ENCODE peak calls at places on chromosomes 1 and 21, in four cellular contexts. One of them, this sample, is unnamed.

GRCh38 chr1:147635342-147635741 is 35.0 kb downstream of the ACP6 start:
- DNase-seq in GM12878: no peak
- DNase-seq in HepG2: no peak
- DNase-seq in K562: no peak
- DNase-seq in this sample: no peak

GRCh38 chr1:10424034-10424433 is 6.2 kb upstream of the CENPS start:
- DNase-seq in GM12878: no peak
- DNase-seq in K562: no peak
- DNase-seq in HepG2: no peak
- DNase-seq in this sample: no peak

GRCh38 chr1:163897401-163898169 is 575.8 kb downstream of the NUF2 start:
- DNase-seq in HepG2: no peak
- DNase-seq in K562: no peak
- DNase-seq in GM12878: no peak
- DNase-seq in this sample: no peak

GRCh38 chr1:226578946-226579639 is 30.5 kb downstream of the STUM start:
- DNase-seq in HepG2: no peak
- DNase-seq in GM12878: no peak
- DNase-seq in K562: no peak
- DNase-seq in this sample: no peak

GRCh38 chr1:68426594-68426993 is 23.2 kb downstream of the RPE65 start:
- DNase-seq in K562: no peak
- DNase-seq in GM12878: no peak
- DNase-seq in HepG2: no peak
- DNase-seq in this sample: no peak

GRCh38 chr1:31830065-31830464 is 14.2 kb upstream of the SPOCD1 start:
- DNase-seq in K562: no peak
- DNase-seq in GM12878: no peak
- DNase-seq in HepG2: no peak
- DNase-seq in this sample: no peak

GRCh38 chr1:30378991-30379581 is 344.3 kb downstream of the MATN1 start:
- DNase-seq in K562: no peak
- DNase-seq in HepG2: peak; percentile 18
- DNase-seq in GM12878: no peak
- DNase-seq in this sample: no peak

GRCh38 chr21:35436899-35437298 is 387.8 kb upstream of the RUNX1 start:
- DNase-seq in GM12878: no peak
- DNase-seq in K562: peak; percentile 15
- DNase-seq in HepG2: no peak
- DNase-seq in this sample: no peak

GRCh38 chr1:163661386-163661785 is 339.6 kb downstream of the NUF2 start:
- DNase-seq in GM12878: no peak
- DNase-seq in K562: no peak
- DNase-seq in HepG2: no peak
- DNase-seq in this sample: no peak

GRCh38 chr1:172278478-172278877 is 142.0 kb upstream of the C1orf105 start:
- DNase-seq in K562: no peak
- DNase-seq in GM12878: no peak
- DNase-seq in HepG2: no peak
- DNase-seq in this sample: no peak

GRCh38 chr21:44790401-44790800 is 11.2 kb downstream of the UBE2G2 start:
- DNase-seq in GM12878: no peak
- DNase-seq in HepG2: no peak
- DNase-seq in K562: no peak
- DNase-seq in this sample: no peak

GRCh38 chr1:28062806-28063205 is 25.6 kb downstream of the EYA3 start:
- DNase-seq in GM12878: no peak
- DNase-seq in HepG2: no peak
- DNase-seq in K562: no peak
- DNase-seq in this sample: no peak

GRCh38 chr21:31888936-31889371 is 16.1 kb downstream of the HUNK start:
- DNase-seq in K562: no peak
- DNase-seq in GM12878: no peak
- DNase-seq in HepG2: no peak
- DNase-seq in this sample: no peak

DNA sequence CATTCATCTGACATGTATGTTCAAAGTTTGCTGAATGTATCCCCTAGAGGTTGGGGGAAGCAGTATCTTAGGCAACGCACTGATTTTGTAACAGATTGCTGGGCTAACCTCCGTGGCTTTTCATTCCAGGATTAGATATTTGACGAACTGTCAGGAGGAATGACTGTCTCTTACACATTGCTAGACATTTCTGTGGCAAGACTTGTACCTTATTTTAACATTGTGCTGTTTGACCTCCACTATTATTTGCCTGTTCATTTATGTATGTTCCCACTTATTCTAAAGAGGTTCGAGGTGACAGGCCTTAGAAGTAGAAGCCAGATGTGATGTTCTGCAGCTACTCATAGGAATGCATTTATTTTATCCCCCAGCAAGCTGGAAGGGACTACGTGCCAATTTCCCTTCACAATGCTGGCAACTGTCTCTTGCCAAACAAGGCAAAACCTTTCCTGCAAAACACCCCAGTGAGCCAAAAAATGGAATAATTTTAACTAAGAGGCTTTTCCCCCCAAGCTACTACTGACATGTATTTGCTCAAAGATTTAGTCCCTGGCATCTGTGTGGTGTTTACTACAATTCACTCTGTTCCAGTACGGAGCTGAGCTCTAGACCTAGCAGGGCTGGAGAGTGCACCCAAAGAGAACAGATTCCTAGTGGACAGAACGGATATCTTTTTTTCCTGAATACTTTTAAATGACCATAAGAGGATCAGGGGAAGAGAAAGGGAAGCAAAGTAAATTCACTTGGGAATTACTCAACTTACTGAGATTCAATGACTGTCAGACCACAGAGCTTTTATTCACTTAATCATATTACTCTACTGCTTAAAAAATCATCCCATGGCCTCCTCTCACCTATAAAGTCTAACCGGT is 646.2 kb downstream of the SMYD3 start:
- DNase-seq in K562: no peak
- DNase-seq in HepG2: no peak
- DNase-seq in GM12878: no peak
- DNase-seq in this sample: no peak
- TF ChIP-seq TARDBP in K562: no peak
- TF ChIP-seq TARDBP in HepG2: no peak
- TF ChIP-seq TARDBP in GM12878: no peak
- TF ChIP-seq TARDBP in this sample: no peak

GRCh38 chr1:228226141-228226874 is 18.5 kb downstream of the OBSCN start:
- DNase-seq in HepG2: no peak
- DNase-seq in GM12878: no peak
- DNase-seq in K562: no peak
- DNase-seq in this sample: no peak

GRCh38 chr1:228225740-228226139 is 17.9 kb downstream of the OBSCN start:
- DNase-seq in K562: no peak
- DNase-seq in GM12878: no peak
- DNase-seq in HepG2: no peak
- DNase-seq in this sample: no peak

GRCh38 chr1:228228601-228229074 is 20.8 kb downstream of the OBSCN start:
- DNase-seq in K562: no peak
- DNase-seq in GM12878: no peak
- DNase-seq in HepG2: peak; percentile 83
- DNase-seq in this sample: no peak

GRCh38 chr1:228225165-228225710 is 17.4 kb downstream of the OBSCN start:
- DNase-seq in GM12878: no peak
- DNase-seq in K562: no peak
- DNase-seq in HepG2: no peak
- DNase-seq in this sample: no peak

DNA sequence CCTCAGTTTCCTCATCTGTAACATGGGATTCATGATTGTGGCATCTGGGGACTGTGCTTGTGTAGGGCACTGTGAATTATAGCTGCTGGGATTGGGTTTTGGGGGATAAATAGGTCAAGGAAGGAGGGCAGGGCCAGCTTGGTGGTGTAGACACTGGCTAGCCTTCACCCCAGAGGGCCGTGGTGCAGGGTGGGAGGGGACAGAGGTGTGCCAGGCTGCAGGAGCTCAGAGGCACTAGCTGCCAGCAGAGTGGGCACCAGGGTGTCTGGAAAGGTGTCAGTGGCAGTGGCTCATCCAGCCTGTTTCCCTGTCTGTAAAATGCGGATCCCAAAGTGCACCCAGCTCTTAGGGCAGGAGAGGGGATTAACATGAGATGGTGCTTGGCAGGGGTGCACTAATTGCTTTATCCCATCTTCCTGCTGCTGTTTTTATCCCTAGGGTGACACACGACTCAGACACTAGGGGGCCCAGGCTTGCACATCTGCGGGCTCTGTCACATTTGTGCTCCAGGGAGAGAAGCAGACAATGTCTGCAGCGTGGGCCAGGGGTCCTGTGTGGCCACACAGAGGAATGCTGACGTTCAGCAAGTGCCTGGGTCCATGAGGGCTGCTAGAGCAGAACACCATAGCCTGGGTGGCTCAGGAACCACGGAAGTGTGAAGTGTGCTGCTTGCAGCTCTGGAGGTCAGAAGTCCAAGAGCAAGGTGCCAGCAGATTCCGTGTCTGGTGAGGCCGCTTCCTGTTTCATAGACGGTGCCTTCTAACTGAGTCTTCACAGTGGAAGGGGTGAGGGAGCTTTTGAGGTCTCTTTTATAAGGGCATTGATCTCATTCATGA is 19.3 kb downstream of the OBSCN start:
- DNase-seq in HepG2: peak; percentile 48
- DNase-seq in K562: peak; percentile 56
- DNase-seq in GM12878: no peak
- DNase-seq in this sample: no peak
- TF ChIP-seq SP1 in HepG2: no peak
- TF ChIP-seq SP1 in K562: no peak
- TF ChIP-seq SP1 in GM12878: no peak
- TF ChIP-seq SP1 in this sample: no peak

DNA sequence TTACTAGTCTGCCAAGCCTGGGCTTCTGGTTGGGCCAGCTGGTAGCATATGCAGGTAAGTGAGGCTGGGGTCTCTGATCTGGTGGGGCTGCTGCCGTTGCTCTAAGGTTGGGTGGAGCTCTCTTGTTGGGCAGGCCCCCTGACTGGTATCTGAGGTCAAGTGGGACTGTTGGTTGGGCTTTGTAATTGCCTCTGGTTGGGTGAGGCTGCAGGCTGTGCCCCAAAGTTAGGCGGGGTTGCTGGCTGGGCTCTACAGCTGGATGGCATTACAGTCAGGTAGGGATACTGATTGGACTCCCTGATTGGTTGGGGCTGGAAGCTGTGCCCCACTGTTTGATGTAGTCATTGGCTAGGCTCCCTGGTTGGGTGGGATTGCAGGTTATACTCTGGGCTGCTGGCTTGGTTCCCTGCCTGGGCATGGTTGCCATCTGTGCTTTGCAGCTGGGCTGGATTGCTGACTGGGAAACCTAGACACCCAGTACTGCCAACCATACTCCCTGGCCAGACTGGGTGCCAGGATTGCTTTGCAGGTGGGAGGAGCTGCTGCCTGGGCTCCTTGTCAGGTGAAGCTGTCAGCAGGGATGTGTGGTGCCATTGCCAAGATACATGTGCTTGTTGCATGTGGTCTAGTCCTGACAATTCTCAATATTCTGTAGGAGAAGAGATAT is 130.5 kb downstream of the RABGAP1L start:
- DNase-seq in K562: no peak
- DNase-seq in HepG2: no peak
- DNase-seq in GM12878: no peak
- DNase-seq in this sample: no peak
- TF ChIP-seq TARDBP in K562: no peak
- TF ChIP-seq TARDBP in HepG2: no peak
- TF ChIP-seq TARDBP in GM12878: no peak
- TF ChIP-seq TARDBP in this sample: no peak

DNA sequence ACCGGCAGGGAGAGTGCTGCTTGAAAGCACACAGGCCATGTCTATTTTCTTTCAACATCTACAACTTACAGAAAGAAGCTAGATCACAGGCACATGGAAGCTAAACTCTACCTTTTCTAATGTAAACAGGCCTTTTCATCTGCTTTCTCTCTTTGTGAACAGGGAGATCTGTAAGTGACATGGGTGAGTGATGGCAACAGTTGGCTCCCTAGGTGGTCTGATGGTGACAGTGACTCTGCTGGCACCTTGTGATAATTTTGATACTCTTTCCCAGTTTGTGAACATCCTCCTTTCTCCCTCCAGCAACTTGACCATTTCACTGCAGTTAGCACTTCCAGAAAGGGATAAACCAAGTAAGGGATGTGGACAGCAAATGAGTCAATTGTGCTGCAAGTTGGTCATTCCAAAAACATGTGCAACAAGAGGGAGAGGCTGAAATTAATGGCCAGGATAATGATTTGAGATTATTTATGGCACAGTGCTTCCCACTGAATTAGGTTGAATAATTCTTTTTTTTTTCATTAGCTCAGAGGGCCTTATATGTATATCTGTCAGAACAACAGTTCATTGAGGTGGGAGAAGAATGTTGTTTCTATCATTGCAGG is 89.5 kb downstream of the XCL2 start:
- DNase-seq in HepG2: no peak
- DNase-seq in GM12878: no peak
- DNase-seq in K562: no peak
- DNase-seq in this sample: no peak
- TF ChIP-seq SP1 in HepG2: no peak
- TF ChIP-seq SP1 in GM12878: no peak
- TF ChIP-seq SP1 in K562: no peak
- TF ChIP-seq SP1 in this sample: no peak

DNA sequence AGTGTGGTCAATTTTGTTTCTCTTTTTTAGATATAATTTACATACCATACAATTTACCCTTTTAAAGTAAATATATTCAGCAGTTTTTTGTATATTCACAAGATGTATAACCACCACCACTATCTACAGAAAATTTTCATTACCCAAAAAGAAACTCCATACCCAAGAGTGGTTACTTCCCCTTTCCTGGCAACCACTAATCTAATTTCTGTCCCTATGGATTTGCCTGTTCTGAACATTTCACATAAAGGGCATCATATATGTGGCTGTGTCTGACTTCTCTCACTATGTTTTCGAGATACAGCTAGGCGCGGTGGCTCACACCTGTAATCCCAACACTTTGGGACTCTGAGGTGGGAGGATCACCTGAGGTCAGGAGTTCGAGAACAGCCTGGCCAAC is 13.6 kb downstream of the PACC1 start:
- DNase-seq in K562: no peak
- DNase-seq in HepG2: no peak
- DNase-seq in GM12878: no peak
- DNase-seq in this sample: no peak
- TF ChIP-seq TARDBP in K562: no peak
- TF ChIP-seq TARDBP in HepG2: no peak
- TF ChIP-seq TARDBP in GM12878: no peak
- TF ChIP-seq TARDBP in this sample: no peak

DNA sequence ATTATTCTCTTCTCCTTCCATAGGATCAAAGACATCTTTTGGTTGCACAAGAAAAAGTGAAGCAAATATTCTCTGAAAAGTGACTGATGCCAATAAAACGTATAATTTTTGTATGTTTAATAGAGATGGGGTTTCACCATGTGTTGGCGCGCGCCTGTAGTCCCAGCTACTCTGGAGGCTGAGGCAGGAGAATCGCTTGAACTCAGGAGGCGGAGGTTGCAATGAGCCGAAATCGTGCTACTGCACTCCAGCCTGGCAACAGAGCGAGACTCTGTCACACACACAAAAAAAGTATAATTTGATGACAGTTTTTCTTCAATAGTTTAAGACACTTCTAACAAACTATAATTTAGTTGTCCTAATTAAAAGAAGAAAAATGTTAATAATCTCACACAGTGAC is 23.8 kb downstream of the ANP32E start:
- DNase-seq in K562: no peak
- DNase-seq in GM12878: no peak
- DNase-seq in HepG2: no peak
- DNase-seq in this sample: no peak
- TF ChIP-seq SP1 in K562: no peak
- TF ChIP-seq SP1 in GM12878: no peak
- TF ChIP-seq SP1 in HepG2: no peak
- TF ChIP-seq SP1 in this sample: no peak

This sample was measured in HEK293T.